ENCODE peak calls at places on chromosome 2, in seven cellular contexts. One of them, this sample, is unnamed.

GRCh38 chr2:235234711-235235110 is 259.1 kb upstream of the AGAP1 start:
- DNase-seq in breast epithelium: no peak
- DNase-seq in HAP-1: no peak
- DNase-seq in PC-9: no peak
- DNase-seq in adrenal gland: no peak
- DNase-seq in fibroblast of lung: peak
- DNase-seq in right cardiac atrium: no peak
- DNase-seq in this sample: no peak

GRCh38 chr2:111155610-111156009 is 34.9 kb downstream of the BCL2L11 start:
- DNase-seq in breast epithelium: no peak
- DNase-seq in fibroblast of lung: no peak
- DNase-seq in HAP-1: no peak
- DNase-seq in right cardiac atrium: no peak
- DNase-seq in adrenal gland: no peak
- DNase-seq in PC-9: no peak
- DNase-seq in this sample: no peak

GRCh38 chr2:71700041-71700879 is 246.9 kb downstream of the DYSF start:
- DNase-seq in right cardiac atrium: peak
- DNase-seq in adrenal gland: no peak
- DNase-seq in PC-9: no peak
- DNase-seq in fibroblast of lung: no peak
- DNase-seq in breast epithelium: peak
- DNase-seq in HAP-1: no peak
- DNase-seq in this sample: peak

GRCh38 chr2:107107351-107107750 is 221.4 kb upstream of the ST6GAL2 start:
- DNase-seq in right cardiac atrium: no peak
- DNase-seq in HAP-1: no peak
- DNase-seq in fibroblast of lung: no peak
- DNase-seq in adrenal gland: no peak
- DNase-seq in breast epithelium: no peak
- DNase-seq in PC-9: no peak
- DNase-seq in this sample: no peak

GRCh38 chr2:206164261-206164862 is 4.7 kb downstream of the EEF1B2 start:
- DNase-seq in adrenal gland: peak
- DNase-seq in breast epithelium: no peak
- DNase-seq in HAP-1: peak
- DNase-seq in right cardiac atrium: no peak
- DNase-seq in fibroblast of lung: peak
- DNase-seq in PC-9: no peak
- DNase-seq in this sample: peak

GRCh38 chr2:173521450-173522192 is 166.9 kb downstream of the CDCA7 start:
- DNase-seq in PC-9: peak
- DNase-seq in right cardiac atrium: no peak
- DNase-seq in HAP-1: no peak
- DNase-seq in breast epithelium: no peak
- DNase-seq in fibroblast of lung: no peak
- DNase-seq in adrenal gland: no peak
- DNase-seq in this sample: no peak

GRCh38 chr2:191800874-191801273 is 46.0 kb downstream of the CAVIN2 start:
- DNase-seq in adrenal gland: no peak
- DNase-seq in breast epithelium: no peak
- DNase-seq in right cardiac atrium: no peak
- DNase-seq in fibroblast of lung: no peak
- DNase-seq in HAP-1: no peak
- DNase-seq in PC-9: no peak
- DNase-seq in this sample: no peak

GRCh38 chr2:75555701-75556100 is 5.0 kb downstream of the EVA1A start:
- DNase-seq in PC-9: no peak
- DNase-seq in adrenal gland: no peak
- DNase-seq in right cardiac atrium: no peak
- DNase-seq in HAP-1: no peak
- DNase-seq in fibroblast of lung: no peak
- DNase-seq in breast epithelium: no peak
- DNase-seq in this sample: no peak

GRCh38 chr2:133266926-133267590 is 301.2 kb downstream of the NCKAP5 start:
- DNase-seq in PC-9: no peak
- DNase-seq in right cardiac atrium: no peak
- DNase-seq in fibroblast of lung: no peak
- DNase-seq in HAP-1: no peak
- DNase-seq in adrenal gland: no peak
- DNase-seq in breast epithelium: no peak
- DNase-seq in this sample: peak

GRCh38 chr2:7844414-7844961 is 837.4 kb upstream of the ID2 start:
- DNase-seq in breast epithelium: no peak
- DNase-seq in right cardiac atrium: no peak
- DNase-seq in adrenal gland: no peak
- DNase-seq in HAP-1: no peak
- DNase-seq in fibroblast of lung: no peak
- DNase-seq in PC-9: no peak
- DNase-seq in this sample: peak

GRCh38 chr2:235924675-235925063 is 243.5 kb downstream of the GBX2 start:
- DNase-seq in right cardiac atrium: no peak
- DNase-seq in PC-9: no peak
- DNase-seq in HAP-1: no peak
- DNase-seq in adrenal gland: no peak
- DNase-seq in fibroblast of lung: no peak
- DNase-seq in breast epithelium: no peak
- DNase-seq in this sample: no peak

GRCh38 chr2:40859617-40860016 is 407.7 kb upstream of the SLC8A1 start:
- DNase-seq in breast epithelium: no peak
- DNase-seq in fibroblast of lung: no peak
- DNase-seq in PC-9: no peak
- DNase-seq in adrenal gland: no peak
- DNase-seq in HAP-1: no peak
- DNase-seq in right cardiac atrium: no peak
- DNase-seq in this sample: no peak

GRCh38 chr2:128306081-128306930 is 12.4 kb downstream of the HS6ST1 start:
- DNase-seq in adrenal gland: peak
- DNase-seq in fibroblast of lung: peak
- DNase-seq in right cardiac atrium: peak
- DNase-seq in HAP-1: no peak
- DNase-seq in breast epithelium: peak
- DNase-seq in PC-9: no peak
- DNase-seq in this sample: peak

GRCh38 chr2:73210019-73210418 is 4.0 kb upstream of the SMYD5 start:
- DNase-seq in breast epithelium: no peak
- DNase-seq in HAP-1: no peak
- DNase-seq in PC-9: no peak
- DNase-seq in adrenal gland: no peak
- DNase-seq in right cardiac atrium: no peak
- DNase-seq in fibroblast of lung: no peak
- DNase-seq in this sample: no peak

GRCh38 chr2:204900487-204900886 is 355.2 kb downstream of the PARD3B start:
- DNase-seq in right cardiac atrium: no peak
- DNase-seq in adrenal gland: no peak
- DNase-seq in breast epithelium: no peak
- DNase-seq in HAP-1: no peak
- DNase-seq in PC-9: no peak
- DNase-seq in fibroblast of lung: no peak
- DNase-seq in this sample: no peak

GRCh38 chr2:152413228-152414030 is 78.5 kb downstream of the FMNL2 start:
- DNase-seq in adrenal gland: no peak
- DNase-seq in breast epithelium: no peak
- DNase-seq in HAP-1: peak
- DNase-seq in right cardiac atrium: no peak
- DNase-seq in PC-9: no peak
- DNase-seq in fibroblast of lung: no peak
- DNase-seq in this sample: no peak

GRCh38 chr2:106147159-106147558 is 46.9 kb downstream of the UXS1 start:
- DNase-seq in PC-9: peak
- DNase-seq in HAP-1: no peak
- DNase-seq in right cardiac atrium: no peak
- DNase-seq in breast epithelium: no peak
- DNase-seq in adrenal gland: no peak
- DNase-seq in fibroblast of lung: peak
- DNase-seq in this sample: no peak

GRCh38 chr2:62597323-62597722 is 91.3 kb upstream of the TMEM17 start:
- DNase-seq in PC-9: no peak
- DNase-seq in adrenal gland: no peak
- DNase-seq in right cardiac atrium: no peak
- DNase-seq in HAP-1: no peak
- DNase-seq in breast epithelium: no peak
- DNase-seq in fibroblast of lung: peak
- DNase-seq in this sample: no peak

GRCh38 chr2:172119089-172119488 is 16.4 kb upstream of the DLX2 start:
- DNase-seq in PC-9: peak
- DNase-seq in right cardiac atrium: no peak
- DNase-seq in adrenal gland: no peak
- DNase-seq in fibroblast of lung: peak
- DNase-seq in breast epithelium: no peak
- DNase-seq in HAP-1: no peak
- DNase-seq in this sample: no peak

GRCh38 chr2:74142340-74142739 is 5.4 kb downstream of the BOLA3 start:
- DNase-seq in fibroblast of lung: no peak
- DNase-seq in HAP-1: no peak
- DNase-seq in adrenal gland: no peak
- DNase-seq in right cardiac atrium: no peak
- DNase-seq in breast epithelium: no peak
- DNase-seq in PC-9: no peak
- DNase-seq in this sample: peak

GRCh38 chr2:205347899-205348298 is 334.4 kb upstream of the NRP2 start:
- DNase-seq in adrenal gland: no peak
- DNase-seq in fibroblast of lung: no peak
- DNase-seq in HAP-1: no peak
- DNase-seq in right cardiac atrium: no peak
- DNase-seq in PC-9: no peak
- DNase-seq in breast epithelium: no peak
- DNase-seq in this sample: no peak

GRCh38 chr2:200274116-200275075 is 32.1 kb upstream of the SPATS2L start:
- DNase-seq in right cardiac atrium: no peak
- DNase-seq in adrenal gland: no peak
- DNase-seq in HAP-1: no peak
- DNase-seq in breast epithelium: no peak
- DNase-seq in PC-9: no peak
- DNase-seq in fibroblast of lung: no peak
- DNase-seq in this sample: no peak

GRCh38 chr2:113703404-113704299 is 52.8 kb downstream of the SLC35F5 start:
- DNase-seq in right cardiac atrium: no peak
- DNase-seq in PC-9: no peak
- DNase-seq in breast epithelium: no peak
- DNase-seq in adrenal gland: no peak
- DNase-seq in fibroblast of lung: no peak
- DNase-seq in HAP-1: no peak
- DNase-seq in this sample: no peak

GRCh38 chr2:13180729-13181128 is 464.0 kb downstream of the TRIB2 start:
- DNase-seq in right cardiac atrium: no peak
- DNase-seq in HAP-1: no peak
- DNase-seq in breast epithelium: no peak
- DNase-seq in PC-9: no peak
- DNase-seq in adrenal gland: no peak
- DNase-seq in fibroblast of lung: no peak
- DNase-seq in this sample: no peak

GRCh38 chr2:133633851-133634250 is 65.6 kb upstream of the NCKAP5 start:
- DNase-seq in adrenal gland: no peak
- DNase-seq in HAP-1: no peak
- DNase-seq in PC-9: no peak
- DNase-seq in right cardiac atrium: no peak
- DNase-seq in fibroblast of lung: peak
- DNase-seq in breast epithelium: no peak
- DNase-seq in this sample: no peak

DNA sequence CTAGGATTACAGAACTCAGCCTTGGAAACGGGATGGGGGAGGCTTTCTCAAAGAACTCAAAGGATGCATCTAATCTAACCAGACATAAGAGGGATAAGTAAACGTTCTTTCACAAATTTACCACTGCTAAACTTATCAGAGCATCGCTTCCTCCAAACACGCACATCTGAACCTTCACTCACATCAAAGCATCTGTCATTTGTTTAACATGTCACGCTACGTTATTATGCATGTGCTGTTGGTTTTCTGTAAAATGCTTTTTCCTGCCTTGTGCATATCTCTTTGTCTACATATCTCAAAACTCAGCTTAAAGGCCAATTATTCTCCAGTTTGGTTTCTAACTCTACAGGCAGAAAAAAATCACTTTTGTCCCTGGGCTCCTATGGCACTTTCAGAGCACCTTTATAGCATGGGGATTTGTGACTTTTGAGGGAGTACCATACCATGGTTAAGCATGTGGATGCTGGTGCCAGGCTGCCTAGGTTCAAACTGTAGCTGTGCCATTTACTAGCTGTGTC is 106.8 kb upstream of the FSHR start:
- DNase-seq in adrenal gland: no peak
- DNase-seq in breast epithelium: no peak
- DNase-seq in HAP-1: no peak
- DNase-seq in right cardiac atrium: no peak
- DNase-seq in PC-9: no peak
- DNase-seq in fibroblast of lung: no peak
- DNase-seq in this sample: no peak
- H3K4me3 ChIP-seq in adrenal gland: no peak
- H3K4me3 ChIP-seq in breast epithelium: no peak
- H3K4me3 ChIP-seq in HAP-1: no peak
- H3K4me3 ChIP-seq in right cardiac atrium: no peak
- H3K4me3 ChIP-seq in PC-9: no peak
- H3K4me3 ChIP-seq in fibroblast of lung: no peak
- H3K4me3 ChIP-seq in this sample: no peak

GRCh38 chr2:189658281-189658680 is 3.0 kb upstream of the ASNSD1 start:
- DNase-seq in adrenal gland: no peak
- DNase-seq in fibroblast of lung: no peak
- DNase-seq in right cardiac atrium: no peak
- DNase-seq in PC-9: no peak
- DNase-seq in breast epithelium: no peak
- DNase-seq in HAP-1: no peak
- DNase-seq in this sample: no peak
- H3K4me3 ChIP-seq in adrenal gland: no peak
- H3K4me3 ChIP-seq in fibroblast of lung: no peak
- H3K4me3 ChIP-seq in right cardiac atrium: no peak
- H3K4me3 ChIP-seq in PC-9: no peak
- H3K4me3 ChIP-seq in breast epithelium: no peak
- H3K4me3 ChIP-seq in HAP-1: no peak
- H3K4me3 ChIP-seq in this sample: no peak

DNA sequence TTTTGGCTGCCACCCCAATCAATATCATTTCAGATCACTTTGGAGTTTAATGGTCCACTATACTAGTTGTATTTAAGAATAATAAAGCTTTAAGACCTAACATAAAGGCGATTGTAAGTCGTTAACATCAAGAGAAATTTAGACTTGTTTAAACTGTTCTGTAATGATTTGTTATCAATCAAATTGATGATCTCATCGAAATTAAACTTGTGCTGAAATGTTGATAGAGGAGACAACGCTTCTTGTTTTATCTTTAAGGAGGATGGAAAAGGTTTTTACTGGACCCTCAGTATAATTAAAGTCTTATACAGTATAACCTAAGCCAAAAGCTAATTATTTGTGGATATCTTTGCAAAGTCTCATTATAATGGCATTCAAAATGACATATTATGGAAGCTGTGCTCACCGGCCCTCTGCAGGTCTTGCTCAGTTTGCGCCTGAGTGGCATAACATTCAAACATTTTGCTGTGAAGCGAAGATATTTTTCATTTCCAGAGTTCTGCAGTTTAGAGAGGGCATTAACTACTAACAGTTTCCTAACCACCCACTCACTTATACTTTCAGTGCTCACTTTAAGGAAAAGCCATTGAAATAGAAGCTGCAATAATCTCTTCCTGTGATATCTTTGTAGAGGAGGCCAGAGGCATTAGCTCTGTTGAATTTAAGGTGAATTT is 1.4 kb upstream of the SERTAD2 start:
- DNase-seq in breast epithelium: no peak
- DNase-seq in HAP-1: peak
- DNase-seq in fibroblast of lung: no peak
- DNase-seq in right cardiac atrium: no peak
- DNase-seq in PC-9: no peak
- DNase-seq in adrenal gland: no peak
- DNase-seq in this sample: no peak
- H3K4me3 ChIP-seq in breast epithelium: peak
- H3K4me3 ChIP-seq in HAP-1: peak
- H3K4me3 ChIP-seq in fibroblast of lung: peak
- H3K4me3 ChIP-seq in right cardiac atrium: peak
- H3K4me3 ChIP-seq in PC-9: peak
- H3K4me3 ChIP-seq in adrenal gland: peak
- H3K4me3 ChIP-seq in this sample: peak

GRCh38 chr2:237672731-237673129 is 45.3 kb downstream of the LRRFIP1 start:
- DNase-seq in fibroblast of lung: no peak
- DNase-seq in adrenal gland: no peak
- DNase-seq in right cardiac atrium: no peak
- DNase-seq in breast epithelium: no peak
- DNase-seq in PC-9: no peak
- DNase-seq in HAP-1: no peak
- DNase-seq in this sample: no peak
- H3K4me3 ChIP-seq in fibroblast of lung: no peak
- H3K4me3 ChIP-seq in adrenal gland: no peak
- H3K4me3 ChIP-seq in right cardiac atrium: no peak
- H3K4me3 ChIP-seq in breast epithelium: peak
- H3K4me3 ChIP-seq in PC-9: no peak
- H3K4me3 ChIP-seq in HAP-1: no peak
- H3K4me3 ChIP-seq in this sample: no peak

This sample was measured in WERI-Rb-1.